ENCODE peak calls at places on chromosomes 4 and X, in seven cellular contexts. G, B, E, O, U, V and D are unnamed samples.

GRCh38 chr4:22573198-22573597 is 57.3 kb upstream of the ADGRA3 start:
- DNase-seq in V (no peak), O (peak; percentile 28), E (peak; percentile 26), G (peak; percentile 73), U (no peak), B (no peak), D (peak; percentile 45)

GRCh38 chrX:111100191-111100590 is 4.2 kb downstream of the PAK3 start:
- DNase-seq in V (peak; percentile 58), O (no peak), E (no peak), G (peak; percentile 31), U (peak; percentile 20), B (no peak), D (no peak)

GRCh38 chr4:22625301-22625700 is 67.4 kb upstream of the GBA3 start:
- DNase-seq in V (no peak), U (no peak), B (no peak), O (no peak), G (no peak), E (no peak), D (no peak)

GRCh38 chr4:84159767-84160166 is 339.3 kb downstream of the NKX6-1 start:
- DNase-seq in G (no peak), O (no peak), B (no peak), E (no peak), V (no peak), U (no peak), D (no peak)

GRCh38 chr4:61520688-61521160 is 320.6 kb downstream of the ADGRL3 start:
- DNase-seq in O (no peak), E (no peak), U (no peak), B (no peak), V (no peak), G (no peak), D (no peak)

GRCh38 chrX:49072712-49073095 is 1.1 kb downstream of the PRAF2 start:
- DNase-seq in U (no peak), V (no peak), O (no peak), E (no peak), B (no peak), G (no peak), D (no peak)

GRCh38 chr4:91319869-91320268 is 983.9 kb upstream of the GRID2 start:
- DNase-seq in E (no peak), U (no peak), O (no peak), B (no peak), G (no peak), V (no peak), D (no peak)

GRCh38 chr4:173311368-173311767 is 22.8 kb downstream of the HMGB2 start:
- DNase-seq in O (no peak), B (no peak), E (no peak), G (no peak), V (no peak), U (no peak), D (no peak)

GRCh38 chr4:20723463-20723862 is 23.2 kb downstream of the PACRGL start:
- DNase-seq in V (no peak), B (no peak), E (no peak), G (no peak), O (no peak), U (no peak), D (no peak)

GRCh38 chr4:139492429-139492828 is 38.5 kb downstream of the RAB33B start:
- DNase-seq in G (no peak), B (no peak), O (no peak), V (no peak), U (no peak), E (no peak), D (no peak)

GRCh38 chrX:41085883-41086626 is 810 bp downstream of the USP9X start:
- DNase-seq in V (peak; percentile 46), G (peak; percentile 62), O (peak; percentile 69), B (no peak), E (peak; percentile 61), U (peak; percentile 38), D (peak; percentile 41)

GRCh38 chr4:111930658-111931057 is 214.6 kb upstream of the FAM241A start:
- DNase-seq in B (no peak), G (no peak), V (peak; percentile 72), O (no peak), U (no peak), E (no peak), D (no peak)

GRCh38 chr4:4457803-4458550 is 71.1 kb downstream of the NSG1 start:
- DNase-seq in E (no peak), U (no peak), G (no peak), B (no peak), O (no peak), V (no peak), D (no peak)

GRCh38 chr4:140070369-140070768 is 83.6 kb downstream of the MAML3 start:
- DNase-seq in E (no peak), O (no peak), G (no peak), U (no peak), V (peak; percentile 64), B (no peak), D (no peak)

GRCh38 chrX:44343412-44343942 is at the start of gene EFHC2:
- DNase-seq in O (peak; percentile 43), G (peak; percentile 19), U (peak; percentile 65), V (peak; percentile 7), B (no peak), E (peak; percentile 43), D (peak; percentile 65)

GRCh38 chrX:13357925-13358324 is 38.1 kb upstream of the ATXN3L start:
- DNase-seq in U (no peak), O (no peak), G (no peak), V (no peak), B (peak; percentile 65), E (no peak), D (no peak)

GRCh38 chr4:169009281-169010124 is 552 bp downstream of the CBR4 start:
- DNase-seq in G (peak; percentile 77), O (peak; percentile 74), U (peak; percentile 65), E (peak; percentile 66), B (no peak), V (peak; percentile 66), D (peak; percentile 79)

GRCh38 chr4:1763550-1764080 is 29.5 kb upstream of the FGFR3 start:
- DNase-seq in O (peak; percentile 23), G (peak; percentile 53), V (no peak), E (no peak), U (no peak), B (no peak), D (no peak)

GRCh38 chr4:186485621-186486062 is 69.7 kb downstream of the MTNR1A start:
- DNase-seq in V (no peak), U (no peak), B (no peak), O (no peak), G (no peak), E (no peak), D (no peak)

GRCh38 chr4:169640261-169640880 is 20.0 kb downstream of the CLCN3 start:
- DNase-seq in U (no peak), B (no peak), O (no peak), G (no peak), E (no peak), V (no peak), D (no peak)

GRCh38 chrX:1421433-1422134 is 29.7 kb upstream of the SLC25A6 start:
- DNase-seq in V (no peak), O (no peak), G (no peak), E (no peak), U (no peak), B (no peak), D (peak; percentile 38)

GRCh38 chr4:43066415-43066814 is 173.9 kb downstream of the GRXCR1 start:
- DNase-seq in B (no peak), O (no peak), V (no peak), G (no peak), E (no peak), U (no peak), D (no peak)

GRCh38 chrX:6574762-6575161 is 39.8 kb upstream of the VCX3A start:
- DNase-seq in E (no peak), O (no peak), V (no peak), G (no peak), U (no peak), B (no peak), D (no peak)

GRCh38 chr4:85496146-85496849 is 21.3 kb downstream of the ARHGAP24 start:
- DNase-seq in O (no peak), E (no peak), V (no peak), B (no peak), U (no peak), G (no peak), D (no peak)

GRCh38 chr4:10599574-10599973 is 85.0 kb downstream of the CLNK start:
- DNase-seq in E (no peak), O (no peak), V (no peak), G (no peak), B (no peak), U (no peak), D (no peak)

GRCh38 chr4:27616166-27616565 is 755.5 kb downstream of the STIM2 start:
- DNase-seq in V (no peak), U (no peak), G (no peak), E (no peak), B (no peak), O (no peak), D (no peak)
- H3K9me3 ChIP-seq in V (no peaks in the 10 kb centered on the region), U (no peaks in the 10 kb centered on the region), G (no peaks in the 10 kb centered on the region), E (no peaks in the 10 kb centered on the region), B (no peaks in the 10 kb centered on the region), O (no peaks in the 10 kb centered on the region), D (no peaks in the 10 kb centered on the region)

DNA sequence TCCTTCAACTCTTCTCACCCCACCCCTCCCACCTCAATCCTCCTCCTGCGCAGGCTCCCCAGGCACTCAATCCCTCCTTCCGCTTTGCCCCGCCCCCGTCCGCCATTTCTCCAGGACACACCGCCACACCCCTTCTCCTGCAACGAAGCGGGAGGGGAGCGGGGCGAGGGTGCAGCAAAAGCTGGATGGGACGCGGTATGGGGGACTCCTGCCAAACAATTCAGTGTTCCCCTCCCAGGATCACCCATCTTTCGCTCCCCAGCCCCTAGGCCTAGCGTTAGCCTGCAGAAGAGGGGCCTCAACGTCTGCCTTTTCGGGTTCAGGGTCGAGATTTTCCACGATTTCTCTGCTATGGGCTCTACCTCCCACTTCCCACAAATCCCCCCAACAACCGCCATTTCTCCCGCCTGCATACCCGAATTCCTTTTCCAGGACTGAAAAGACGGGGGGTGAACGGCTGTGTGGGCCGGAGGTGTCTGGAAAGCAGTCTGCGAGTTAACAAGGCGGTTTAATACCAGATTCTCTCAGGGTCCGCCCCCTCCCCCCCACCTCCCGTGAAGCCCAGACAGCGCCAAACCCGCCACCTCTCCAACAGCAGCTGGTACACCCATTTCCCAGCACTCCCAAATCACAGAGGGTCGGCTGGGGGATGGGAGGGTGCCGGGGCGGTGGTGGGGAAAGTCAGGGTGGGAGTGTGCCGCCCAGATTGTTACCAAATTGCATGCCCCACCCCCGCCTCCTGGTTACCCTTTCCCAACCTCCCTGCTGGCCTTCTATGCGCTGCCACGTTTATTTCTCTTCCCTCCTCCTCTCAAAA is 781 bp downstream of the ARMCX2 start:
- DNase-seq in E (peak; percentile 74), V (peak; percentile 39), U (peak; percentile 50), O (peak; percentile 76), G (peak; percentile 82), B (no peak), D (peak; percentile 87)
- H3K36me3 ChIP-seq in E (no peaks in the 10 kb centered on the region), V (no peaks in the 10 kb centered on the region), U (no peaks in the 10 kb centered on the region), O (no peaks in the 10 kb centered on the region), G (no peaks in the 10 kb centered on the region), B (no peaks in the 10 kb centered on the region), D (peaks cover 10% of the 10 kb centered on the region)

DNA sequence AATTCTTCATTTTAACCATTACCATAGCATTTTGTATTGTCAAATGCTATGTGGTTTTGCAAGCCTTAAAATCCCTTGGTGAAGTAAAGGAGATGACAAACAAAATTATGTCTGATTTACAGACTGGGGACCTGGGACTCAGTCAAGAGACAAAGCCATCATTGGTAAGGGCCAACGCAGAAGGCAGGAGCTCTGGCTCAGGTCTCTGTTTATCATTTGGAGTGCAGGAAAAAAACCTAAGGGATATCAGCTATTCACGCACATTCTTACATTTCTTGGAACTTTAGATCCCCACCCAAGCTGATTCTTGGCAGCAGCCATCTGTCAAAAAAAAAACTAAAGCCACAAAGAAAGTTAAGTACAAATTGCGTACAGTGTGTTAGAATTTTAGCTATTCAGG is 731.9 kb downstream of the STPG2 start:
- DNase-seq in U (no peak), G (no peak), B (no peak), O (no peak), V (no peak), E (no peak), D (no peak)
- H3K9me3 ChIP-seq in U (no peaks in the 10 kb centered on the region), G (peaks cover 9% of the 10 kb centered on the region), B (no peaks in the 10 kb centered on the region), O (no peaks in the 10 kb centered on the region), V (no peaks in the 10 kb centered on the region), E (no peaks in the 10 kb centered on the region), D (no peaks in the 10 kb centered on the region)

GRCh38 chr4:13617801-13618200 is 9.7 kb downstream of the BOD1L1 start:
- DNase-seq in U (no peak), B (no peak), O (no peak), V (no peak), E (no peak), G (no peak), D (no peak)
- H3K36me3 ChIP-seq in U (peaks cover 23% of the 10 kb centered on the region), B (peaks cover 11% of the 10 kb centered on the region), O (no peaks in the 10 kb centered on the region), V (peaks cover 5% of the 10 kb centered on the region), E (no peaks in the 10 kb centered on the region), G (peaks cover 6% of the 10 kb centered on the region), D (peaks cover 57% of the 10 kb centered on the region)